ENCODE peak calls at places on chromosome 20, in five cellular contexts. F, I, L, A and T are unnamed samples.
A peak's percentile ranks its signal among the peaks of the same experiment; 100 is the strongest.

GRCh38 chr20:24723953-24724352 is 225.1 kb upstream of the CST7 start:
- DNase-seq in F (peak; percentile 4), I (no peak), L (peak; percentile 17), A (no peak), T (no peak)

GRCh38 chr20:9442858-9443257 is 71.5 kb upstream of the LAMP5 start:
- DNase-seq in F (no peak), I (no peak), L (no peak), A (no peak), T (no peak)

GRCh38 chr20:32820698-32821378 is 1.1 kb downstream of the MAPRE1 start:
- DNase-seq in F (no peak), I (no peak), L (no peak), A (no peak), T (no peak)

GRCh38 chr20:16530201-16530681 is 43.0 kb downstream of the KIF16B start:
- DNase-seq in F (no peak), I (peak; percentile 86), L (no peak), A (no peak), T (no peak)

GRCh38 chr20:4006640-4007039 is 8.7 kb downstream of the RNF24 start:
- DNase-seq in F (no peak), I (no peak), L (no peak), A (no peak), T (peak; percentile 78)

GRCh38 chr20:2022163-2022562 is 28.3 kb upstream of the PDYN start:
- DNase-seq in F (no peak), I (no peak), L (no peak), A (no peak), T (no peak)

GRCh38 chr20:49283703-49284625 is 6.1 kb upstream of the ZNFX1 start:
- DNase-seq in F (no peak), I (peak; percentile 54), L (no peak), A (no peak), T (no peak)

GRCh38 chr20:23995905-23996666 is 7.5 kb upstream of the GGTLC1 start:
- DNase-seq in F (peak; percentile 80), I (peak; percentile 60), L (no peak), A (peak; percentile 29), T (no peak)

GRCh38 chr20:24735263-24735662 is 213.8 kb upstream of the CST7 start:
- DNase-seq in F (peak; percentile 5), I (no peak), L (peak; percentile 23), A (no peak), T (no peak)

GRCh38 chr20:5835234-5835845 is 85.1 kb downstream of the SHLD1 start:
- DNase-seq in F (no peak), I (no peak), L (no peak), A (no peak), T (no peak)

GRCh38 chr20:4809707-4810106 is 88.0 kb downstream of the PRND start:
- DNase-seq in F (no peak), I (no peak), L (no peak), A (no peak), T (peak; percentile 12)

GRCh38 chr20:53434662-53435061 is 159.0 kb downstream of the ZNF217 start:
- DNase-seq in F (no peak), I (no peak), L (no peak), A (no peak), T (no peak)

GRCh38 chr20:35607003-35607735 is 8.5 kb upstream of the SPAG4 start:
- DNase-seq in F (no peak), I (no peak), L (no peak), A (no peak), T (peak; percentile 48)

GRCh38 chr20:10454135-10454750 is 19.1 kb downstream of the SLX4IP start:
- DNase-seq in F (no peak), I (no peak), L (no peak), A (no peak), T (no peak)

GRCh38 chr20:32562495-32562911 is 22.6 kb downstream of the NOL4L start:
- DNase-seq in F (peak; percentile 53), I (peak; percentile 76), L (no peak), A (no peak), T (no peak)

GRCh38 chr20:44594730-44595129 is 12.4 kb downstream of the PKIG start:
- DNase-seq in F (no peak), I (no peak), L (no peak), A (no peak), T (no peak)

GRCh38 chr20:63045991-63046390 is 39.2 kb upstream of the BHLHE23 start:
- DNase-seq in F (no peak), I (no peak), L (no peak), A (no peak), T (no peak)

GRCh38 chr20:63046841-63047240 is 40.1 kb upstream of the BHLHE23 start:
- DNase-seq in F (no peak), I (no peak), L (no peak), A (no peak), T (no peak)

GRCh38 chr20:63048516-63049190 is 41.9 kb upstream of the BHLHE23 start:
- DNase-seq in F (no peak), I (no peak), L (no peak), A (no peak), T (no peak)

GRCh38 chr20:63047946-63048345 is 41.2 kb upstream of the BHLHE23 start:
- DNase-seq in F (no peak), I (no peak), L (no peak), A (no peak), T (no peak)

DNA sequence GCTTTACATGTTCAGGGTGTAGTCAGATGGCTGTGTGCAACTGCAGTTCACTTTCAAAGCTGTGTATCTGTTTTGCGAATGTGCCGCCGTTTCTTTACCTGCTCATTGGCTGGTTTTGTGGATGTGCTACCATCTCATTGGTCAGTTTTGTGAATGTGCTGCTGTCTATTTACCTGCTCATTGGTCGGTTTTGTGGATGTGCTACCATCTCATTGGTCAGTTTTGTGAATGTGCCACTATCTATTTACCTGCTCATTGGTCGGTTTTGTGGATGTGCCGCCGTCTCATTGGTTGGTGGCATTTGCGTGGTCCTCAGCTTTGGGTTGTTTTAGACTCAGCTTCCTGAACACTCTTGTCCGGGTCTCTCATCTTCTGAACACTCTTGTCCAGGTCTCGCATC is 40.5 kb upstream of the BHLHE23 start:
- DNase-seq in F (no peak), I (no peak), L (no peak), A (no peak), T (no peak)
- H3K27me3 ChIP-seq in F (peaks cover 13% of the 10 kb centered on the region), I (no peaks in the 10 kb centered on the region), L (no peaks in the 10 kb centered on the region), A (no peaks in the 10 kb centered on the region), T (no peaks in the 10 kb centered on the region)

GRCh38 chr20:64145458-64146300 is 18.6 kb upstream of the MYT1 start:
- DNase-seq in F (no peak), I (peak; percentile 84), L (no peak), A (no peak), T (no peak)
- TF ChIP-seq CTCF in F (no peak), I (peak; percentile 64), L (no peak), A (no peak), T (no peak)

DNA sequence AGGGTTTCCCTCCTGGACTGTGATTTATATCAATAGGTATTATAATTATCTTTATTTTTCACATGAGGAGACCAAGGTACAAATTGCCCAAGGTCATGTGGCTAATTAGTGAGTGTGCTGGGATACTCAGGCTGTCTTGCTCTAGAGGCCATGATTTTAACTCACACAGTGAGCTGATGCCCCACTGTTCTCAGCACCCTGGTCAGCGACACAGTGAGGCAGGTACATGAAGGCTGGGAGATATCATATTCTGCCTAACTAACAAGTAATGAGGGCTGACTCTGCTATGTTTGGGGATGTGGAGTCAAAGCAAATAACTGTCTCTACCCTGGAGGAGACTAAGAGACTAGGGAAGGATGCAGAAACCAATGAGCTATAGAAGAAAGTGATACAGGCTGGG is 501.1 kb downstream of the PTPRT start:
- DNase-seq in F (peak; percentile 78), I (peak; percentile 87), L (no peak), A (no peak), T (peak; percentile 29)
- H3K27me3 ChIP-seq in F (no peaks in the 10 kb centered on the region), I (no peaks in the 10 kb centered on the region), L (no peaks in the 10 kb centered on the region), A (no peaks in the 10 kb centered on the region), T (no peaks in the 10 kb centered on the region)

GRCh38 chr20:47317127-47317895 is 39.2 kb downstream of the ZMYND8 start:
- DNase-seq in F (no peak), I (peak; percentile 88), L (peak; percentile 88), A (peak; percentile 56), T (no peak)
- TF ChIP-seq CTCF in F (no peak), I (no peak), L (no peak), A (no peak), T (no peak)

GRCh38 chr20:63117151-63117550 is 98.8 kb downstream of the YTHDF1 start:
- DNase-seq in F (no peak), I (no peak), L (no peak), A (no peak), T (no peak)
- H3K27me3 ChIP-seq in F (peaks cover 34% of the 10 kb centered on the region), I (peaks cover 30% of the 10 kb centered on the region), L (no peaks in the 10 kb centered on the region), A (no peaks in the 10 kb centered on the region), T (no peaks in the 10 kb centered on the region)